ENCODE peak calls at places on chromosomes 1 and 21, in eight cellular contexts. R is foreskin fibroblast, B is GM12864, O is AG10803, X is cardiac muscle cell, U is brain microvascular endothelial cell, S is fibroblast of lung, M is lower lobe of right lung. Z is an unnamed sample.

GRCh38 chr1:201602413-201603265 is 63.7 kb downstream of the NAV1 start:
- DNase-seq in R (peak), B (no peak), O (peak), X (no peak), U (peak), S (peak), M (no peak), Z (no peak)

GRCh38 chr1:246607466-246607865 is 41.2 kb downstream of the CNST start:
- DNase-seq in R (no peak), B (no peak), O (no peak), X (no peak), U (no peak), S (no peak), M (no peak), Z (no peak)

GRCh38 chr1:89973481-89974127 is 21.3 kb upstream of the ZNF326 start:
- DNase-seq in R (no peak), B (no peak), O (no peak), X (no peak), U (no peak), S (no peak), M (no peak), Z (no peak)

GRCh38 chr1:63108226-63108625 is 214.1 kb upstream of the FOXD3 start:
- DNase-seq in R (no peak), B (no peak), O (peak), X (no peak), U (no peak), S (no peak), M (no peak), Z (no peak)

GRCh38 chr1:26731233-26731902 is 35.6 kb downstream of the ARID1A start:
- DNase-seq in R (no peak), B (no peak), O (no peak), X (no peak), U (no peak), S (no peak), M (no peak), Z (no peak)

GRCh38 chr1:244173240-244173639 is 122.2 kb downstream of the ZBTB18 start:
- DNase-seq in R (no peak), B (no peak), O (no peak), X (peak), U (no peak), S (no peak), M (no peak), Z (no peak)

GRCh38 chr1:51789342-51789741 is 89.2 kb downstream of the NRDC start:
- DNase-seq in R (no peak), B (no peak), O (no peak), X (no peak), U (no peak), S (no peak), M (no peak), Z (no peak)

GRCh38 chr1:63983391-63984256 is 209.8 kb downstream of the ROR1 start:
- DNase-seq in R (no peak), B (no peak), O (no peak), X (peak), U (no peak), S (no peak), M (no peak), Z (no peak)

GRCh38 chr1:156114919-156115513 is 505 bp downstream of the LMNA start:
- DNase-seq in R (peak), B (no peak), O (no peak), X (peak), U (no peak), S (no peak), M (no peak), Z (no peak)

GRCh38 chr1:89907669-89908293 is 86.9 kb downstream of the LRRC8D start:
- DNase-seq in R (peak), B (no peak), O (peak), X (no peak), U (peak), S (peak), M (no peak), Z (no peak)

GRCh38 chr1:219664310-219665029 is 51.6 kb upstream of the ZC3H11B start:
- DNase-seq in R (no peak), B (no peak), O (no peak), X (no peak), U (no peak), S (no peak), M (no peak), Z (no peak)

GRCh38 chr1:219659682-219660081 is 46.8 kb upstream of the ZC3H11B start:
- DNase-seq in R (peak), B (no peak), O (peak), X (no peak), U (peak), S (peak), M (no peak), Z (no peak)

GRCh38 chr1:219661464-219662092 is 48.7 kb upstream of the ZC3H11B start:
- DNase-seq in R (no peak), B (no peak), O (no peak), X (no peak), U (no peak), S (no peak), M (no peak), Z (no peak)

GRCh38 chr1:219659005-219659632 is 46.2 kb upstream of the ZC3H11B start:
- DNase-seq in R (no peak), B (no peak), O (no peak), X (no peak), U (peak), S (no peak), M (no peak), Z (no peak)

GRCh38 chr1:219660666-219661463 is 48.0 kb upstream of the ZC3H11B start:
- DNase-seq in R (peak), B (peak), O (peak), X (peak), U (peak), S (peak), M (peak), Z (no peak)
- TF ChIP-seq CTCF in R (peak), B (peak), O (peak), X (peak), U (peak), S (peak), M (peak), Z (peak)

DNA sequence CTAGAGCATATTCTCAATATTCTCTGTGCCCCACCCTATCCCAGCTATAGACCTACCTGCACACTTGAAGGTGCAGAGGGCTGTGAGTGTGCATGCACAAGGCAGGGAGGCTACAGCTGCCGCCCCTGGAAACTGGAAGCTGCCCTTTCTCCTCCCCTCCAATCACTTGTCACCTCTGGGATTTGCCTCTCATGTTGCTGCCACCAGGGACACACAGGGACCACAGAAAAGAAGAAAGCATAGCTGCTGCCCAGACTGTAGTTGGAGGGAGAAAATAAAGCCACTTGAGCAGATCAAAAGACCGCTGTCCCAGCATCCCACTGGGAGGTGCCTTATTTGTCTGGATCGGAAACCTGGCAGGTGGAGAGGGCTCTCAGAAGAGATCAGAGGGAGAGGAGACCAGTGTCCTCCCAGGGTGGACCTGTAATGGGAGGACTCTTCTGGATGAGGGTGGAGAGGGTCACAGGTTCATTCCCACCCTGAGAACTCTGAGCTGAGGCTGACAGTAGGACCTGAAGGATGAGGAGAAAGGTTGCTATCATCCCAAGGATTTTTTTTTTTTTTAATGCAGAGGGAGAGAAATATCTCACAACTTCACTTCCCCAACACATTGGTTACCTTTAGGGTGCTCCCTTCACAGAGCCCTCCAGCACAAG is 7.6 kb upstream of the INPP5B start:
- DNase-seq in R (no peak), B (no peak), O (no peak), X (peak), U (no peak), S (no peak), M (no peak), Z (peak)
- TF ChIP-seq CTCF in R (no peak), B (no peak), O (no peak), X (no peak), U (peak), S (no peak), M (no peak), Z (no peak)

GRCh38 chr1:99180915-99181314 is 83.4 kb upstream of the PLPPR4 start:
- DNase-seq in R (peak), B (no peak), O (no peak), X (no peak), U (no peak), S (no peak), M (no peak), Z (no peak)

GRCh38 chr1:99180343-99180808 is 83.9 kb upstream of the PLPPR4 start:
- DNase-seq in R (peak), B (peak), O (peak), X (peak), U (peak), S (peak), M (no peak), Z (no peak)

GRCh38 chr1:99176753-99177152 is 87.5 kb upstream of the PLPPR4 start:
- DNase-seq in R (no peak), B (no peak), O (no peak), X (no peak), U (peak), S (no peak), M (no peak), Z (no peak)

GRCh38 chr1:99173900-99174299 is 90.4 kb upstream of the PLPPR4 start:
- DNase-seq in R (no peak), B (no peak), O (no peak), X (no peak), U (no peak), S (no peak), M (no peak), Z (no peak)

GRCh38 chr1:99177465-99177864 is 86.8 kb upstream of the PLPPR4 start:
- DNase-seq in R (no peak), B (no peak), O (no peak), X (no peak), U (no peak), S (peak), M (no peak), Z (no peak)
- TF ChIP-seq CTCF in R (no peak), B (no peak), O (peak), X (no peak), U (no peak), S (no peak), M (no peak), Z (peak)

GRCh38 chr1:117575586-117576225 is 30.1 kb upstream of the TENT5C start:
- DNase-seq in R (no peak), B (no peak), O (no peak), X (no peak), U (no peak), S (no peak), M (no peak), Z (no peak)
- TF ChIP-seq CTCF in R (no peak), B (no peak), O (no peak), X (no peak), U (no peak), S (no peak), M (no peak), Z (no peak)

GRCh38 chr1:226549937-226550670 is 1.5 kb downstream of the STUM start:
- DNase-seq in R (peak), B (peak), O (no peak), X (no peak), U (no peak), S (peak), M (no peak), Z (no peak)
- TF ChIP-seq CTCF in R (peak), B (peak), O (peak), X (peak), U (peak), S (no peak), M (no peak), Z (no peak)

GRCh38 chr1:94926915-94927404 is at the start of gene CNN3:
- DNase-seq in R (peak), B (no peak), O (peak), X (peak), U (peak), S (peak), M (peak), Z (peak)

GRCh38 chr1:94927405-94928175 is 680 bp upstream of the CNN3 start:
- DNase-seq in R (peak), B (no peak), O (peak), X (peak), U (peak), S (peak), M (peak), Z (peak)

GRCh38 chr1:94926365-94926914 is 470 bp downstream of the CNN3 start:
- DNase-seq in R (peak), B (no peak), O (peak), X (peak), U (no peak), S (peak), M (peak), Z (peak)

GRCh38 chr1:94924967-94925366 is 1.9 kb downstream of the CNN3 start:
- DNase-seq in R (peak), B (no peak), O (no peak), X (peak), U (no peak), S (peak), M (no peak), Z (no peak)

DNA sequence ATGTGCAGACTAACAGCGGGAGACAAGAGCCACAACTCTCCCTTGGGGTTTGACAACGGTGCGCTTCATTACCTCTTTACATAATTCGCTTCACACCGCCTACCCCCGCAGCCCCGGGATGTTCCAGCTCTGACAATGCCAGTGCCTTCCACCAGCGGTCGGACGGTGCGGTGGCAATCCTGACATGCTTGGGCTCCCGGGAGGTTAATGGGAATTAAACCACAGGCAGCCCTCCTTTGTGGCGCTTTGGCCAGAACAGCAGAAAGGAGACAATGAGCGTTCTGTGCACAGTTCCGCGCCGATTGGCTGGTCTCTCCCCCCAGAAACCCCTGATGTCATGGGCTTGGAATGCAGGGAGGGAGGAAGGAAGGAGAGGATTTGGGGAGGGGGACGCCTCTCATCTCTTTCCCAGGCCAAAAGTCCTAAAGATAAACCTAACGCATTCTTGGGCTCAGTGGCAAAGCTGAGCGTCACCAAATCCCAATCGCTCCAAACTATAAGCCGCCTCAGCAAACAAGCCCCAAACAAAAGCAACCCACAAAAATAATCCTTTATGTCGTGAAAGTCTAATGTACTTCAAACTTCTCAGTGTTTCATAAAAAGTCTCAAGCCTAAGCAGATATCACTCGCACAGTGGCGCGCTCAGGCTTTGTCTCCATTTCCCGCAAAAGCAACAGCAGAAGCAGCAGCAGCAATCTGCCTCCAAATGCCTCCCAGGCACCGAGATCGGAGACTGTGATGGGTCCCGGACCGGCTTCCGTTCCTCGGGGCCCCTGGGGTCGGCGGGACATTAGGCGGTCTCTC is 1.1 kb downstream of the CNN3 start:
- DNase-seq in R (peak), B (no peak), O (peak), X (peak), U (peak), S (peak), M (peak), Z (peak)
- TF ChIP-seq CTCF in R (no peak), B (no peak), O (peak), X (no peak), U (peak), S (no peak), M (no peak), Z (no peak)

GRCh38 chr1:229848762-229849677 is 218.0 kb upstream of the GALNT2 start:
- DNase-seq in R (peak), B (no peak), O (peak), X (peak), U (peak), S (peak), M (no peak), Z (no peak)
- TF ChIP-seq CTCF in R (peak), B (peak), O (peak), X (peak), U (peak), S (peak), M (peak), Z (peak)

GRCh38 chr21:18782721-18783120 is 379.1 kb upstream of the TMPRSS15 start:
- DNase-seq in R (no peak), B (no peak), O (no peak), X (no peak), U (no peak), S (no peak), M (no peak), Z (no peak)
- TF ChIP-seq CTCF in R (no peak), B (no peak), O (no peak), X (no peak), U (no peak), S (no peak), M (no peak), Z (no peak)

DNA sequence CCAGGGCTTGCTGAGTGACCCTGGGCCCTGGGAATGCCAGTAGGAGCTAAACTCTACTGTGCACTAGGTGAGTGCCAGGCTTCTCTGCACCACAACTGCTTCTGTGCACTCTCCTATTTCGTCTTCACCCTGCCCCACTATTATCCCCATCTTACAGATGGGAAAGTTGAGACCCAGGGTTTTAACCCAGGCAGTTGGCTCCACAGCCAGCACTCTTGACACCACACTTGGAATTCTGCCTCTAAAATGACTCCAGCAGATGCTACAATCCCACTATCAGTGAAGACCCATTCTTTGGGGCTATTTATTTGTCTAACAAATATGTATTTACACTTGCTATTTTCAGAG is 56.1 kb downstream of the FOXO6 start:
- DNase-seq in R (no peak), B (no peak), O (no peak), X (no peak), U (no peak), S (no peak), M (no peak), Z (no peak)
- TF ChIP-seq CTCF in R (no peak), B (no peak), O (no peak), X (no peak), U (no peak), S (no peak), M (no peak), Z (peak)

Z was measured in chondrocyte.